ENCODE peak calls at places on chromosomes 11 and 22, in five cellular contexts. F is Caki2, V is DMS 273 treated with DMSO at 0.1 percent for 48 hours, E is cardiac fibroblast, S is GM12892. B is an unnamed sample.
A peak's percentile ranks its signal among the peaks of the same experiment; 100 is the strongest.

GRCh38 chr22:27318516-27318915 is 483.0 kb downstream of the MN1 start:
- DNase-seq in F (peak; percentile 58), V (no peak), E (peak; percentile 73), S (no peak), B (no peak)

GRCh38 chr11:103541186-103541795 is 432.1 kb downstream of the DYNC2H1 start:
- DNase-seq in F (no peak), V (no peak), E (no peak), S (no peak), B (no peak)

GRCh38 chr22:46072981-46073682 is 77.2 kb upstream of the PPARA start:
- DNase-seq in F (peak; percentile 56), V (no peak), E (peak; percentile 14), S (no peak), B (no peak)

GRCh38 chr11:2266586-2267305 is 3.6 kb downstream of the ASCL2 start:
- DNase-seq in F (no peak), V (no peak), E (no peak), S (no peak), B (no peak)

GRCh38 chr11:127059286-127060200 is 59.0 kb upstream of the KIRREL3 start:
- DNase-seq in F (no peak), V (no peak), E (no peak), S (no peak), B (no peak)

GRCh38 chr11:60125962-60126585 is 37.6 kb downstream of the MS4A2 start:
- DNase-seq in F (no peak), V (no peak), E (no peak), S (no peak), B (no peak)

GRCh38 chr22:38346506-38346905 is 29.3 kb upstream of the CSNK1E start:
- DNase-seq in F (no peak), V (no peak), E (no peak), S (no peak), B (no peak)

GRCh38 chr11:44615913-44616806 is 50.7 kb downstream of the CD82 start:
- DNase-seq in F (no peak), V (no peak), E (no peak), S (no peak), B (no peak)

GRCh38 chr11:20058749-20059458 is 101.4 kb downstream of the DBX1 start:
- DNase-seq in F (no peak), V (no peak), E (peak; percentile 16), S (no peak), B (no peak)

GRCh38 chr22:45310331-45311032 is 748 bp downstream of the FAM118A start:
- DNase-seq in F (no peak), V (no peak), E (peak; percentile 9), S (no peak), B (no peak)

GRCh38 chr11:199004-199581 is 6.2 kb downstream of the SCGB1C1 start:
- DNase-seq in F (no peak), V (no peak), E (no peak), S (no peak), B (no peak)

GRCh38 chr22:49977578-49977977 is 17.0 kb downstream of the PIM3 start:
- DNase-seq in F (no peak), V (no peak), E (no peak), S (no peak), B (no peak)